ENCODE peak calls at places on chromosomes 5 and 9, in six cellular contexts. S is neural progenitor cell, M is A673, L is psoas muscle, U is upper lobe of left lung, E is neural crest cell. X is an unnamed sample.

GRCh38 chr9:12819436-12820185 is 44.8 kb downstream of the LURAP1L start:
- DNase-seq in U (no peak), M (peak), S (peak), E (no peak), L (no peak), X (peak)

GRCh38 chr5:172178301-172179031 is 9.6 kb downstream of the STK10 start:
- DNase-seq in L (no peak), M (no peak), E (no peak), U (no peak), S (peak), X (no peak)

GRCh38 chr5:41542183-41542582 is 31.8 kb upstream of the PLCXD3 start:
- DNase-seq in L (no peak), M (no peak), E (no peak), S (no peak), U (no peak), X (no peak)

GRCh38 chr5:167296056-167296455 is 995.4 kb upstream of the WWC1 start:
- DNase-seq in M (no peak), U (no peak), E (no peak), S (no peak), L (no peak), X (no peak)

GRCh38 chr9:95091574-95091970 is 225.9 kb downstream of the FANCC start:
- DNase-seq in L (no peak), M (no peak), U (no peak), S (no peak), E (no peak), X (peak)

GRCh38 chr5:149257875-149258705 is 13.6 kb upstream of the AFAP1L1 start:
- DNase-seq in L (no peak), S (no peak), M (no peak), E (no peak), U (no peak), X (peak)

GRCh38 chr9:18250051-18250450 is 223.9 kb upstream of the ADAMTSL1 start:
- DNase-seq in S (no peak), L (no peak), M (no peak), U (no peak), E (no peak), X (no peak)

GRCh38 chr9:4553951-4554381 is 63.7 kb downstream of the SLC1A1 start:
- DNase-seq in L (no peak), E (no peak), S (no peak), M (no peak), U (no peak), X (peak)

GRCh38 chr9:21585756-21586752 is 103.9 kb upstream of the IFNE start:
- DNase-seq in E (no peak), S (no peak), M (no peak), U (no peak), L (no peak), X (no peak)

GRCh38 chr9:27227192-27227591 is 69.8 kb downstream of the EQTN start:
- DNase-seq in S (no peak), L (no peak), U (no peak), E (no peak), M (no peak), X (peak)

GRCh38 chr5:96388186-96388585 is 44.9 kb downstream of the PCSK1 start:
- DNase-seq in U (no peak), M (no peak), L (no peak), E (no peak), S (no peak), X (no peak)

GRCh38 chr9:113516840-113517577 is 53.5 kb downstream of the RGS3 start:
- DNase-seq in M (no peak), S (peak), L (no peak), E (no peak), U (no peak), X (no peak)

GRCh38 chr9:132007371-132007701 is 72.3 kb downstream of the MED27 start:
- DNase-seq in L (no peak), S (no peak), M (no peak), E (no peak), U (no peak), X (no peak)

GRCh38 chr5:116652196-116652729 is 77.6 kb upstream of the SEMA6A start:
- DNase-seq in M (peak), L (peak), U (no peak), S (peak), E (peak), X (no peak)

GRCh38 chr9:95460627-95461164 is 56.1 kb downstream of the PTCH1 start:
- DNase-seq in S (no peak), U (no peak), M (no peak), E (no peak), L (no peak), X (no peak)

GRCh38 chr5:41522193-41522786 is 11.9 kb upstream of the PLCXD3 start:
- DNase-seq in E (no peak), M (peak), S (no peak), L (no peak), U (no peak), X (no peak)

GRCh38 chr5:132525299-132525724 is 18.0 kb downstream of the IL5 start:
- DNase-seq in S (no peak), U (no peak), M (no peak), E (no peak), L (no peak), X (no peak)

GRCh38 chr9:34869390-34869789 is 88.7 kb upstream of the PHF24 start:
- DNase-seq in E (no peak), M (peak), U (no peak), L (no peak), S (peak), X (peak)

GRCh38 chr5:33657804-33658435 is 217.2 kb downstream of the TARS1 start:
- DNase-seq in S (no peak), L (no peak), M (no peak), E (no peak), U (no peak), X (no peak)

GRCh38 chr9:73133921-73134407 is 17.7 kb upstream of the ANXA1 start:
- DNase-seq in L (no peak), U (no peak), E (no peak), M (no peak), S (no peak), X (no peak)

GRCh38 chr5:127296321-127296720 is 5.7 kb downstream of the MEGF10 start:
- DNase-seq in U (no peak), S (no peak), E (no peak), L (no peak), M (peak), X (peak)

GRCh38 chr5:91119941-91120850 is 262.9 kb downstream of the ARRDC3 start:
- DNase-seq in L (no peak), E (no peak), M (no peak), U (no peak), S (peak), X (no peak)

GRCh38 chr5:102718819-102719218 is 36.3 kb upstream of the PAM start:
- DNase-seq in M (no peak), U (no peak), E (no peak), L (no peak), S (no peak), X (peak)

GRCh38 chr9:114913217-114913616 is 17.2 kb downstream of the TNFSF8 start:
- DNase-seq in E (no peak), U (no peak), M (no peak), S (no peak), L (no peak), X (no peak)

GRCh38 chr5:80255752-80256479 is at the start of gene SERINC5:
- DNase-seq in L (peak), S (peak), U (peak), M (peak), E (peak), X (peak)

GRCh38 chr5:79791843-79792242 is 102.2 kb downstream of the CMYA5 start:
- DNase-seq in U (no peak), M (no peak), L (no peak), S (no peak), E (no peak), X (no peak)

GRCh38 chr5:1522601-1523479 is 920 bp downstream of the LPCAT1 start:
- DNase-seq in M (peak), L (peak), E (no peak), U (peak), S (peak), X (no peak)

GRCh38 chr5:36690041-36690941 is 83.9 kb downstream of the SLC1A3 start:
- DNase-seq in L (peak), M (peak), U (peak), S (peak), E (peak), X (peak)

GRCh38 chr9:36632892-36633291 is 60.2 kb downstream of the MELK start:
- DNase-seq in L (no peak), S (peak), M (peak), E (no peak), U (no peak), X (peak)

GRCh38 chr9:133473743-133474142 is 5.2 kb downstream of the SLC2A6 start:
- DNase-seq in S (no peak), M (no peak), U (peak), L (no peak), E (no peak), X (no peak)

GRCh38 chr5:67350185-67350584 is 153.6 kb upstream of the CD180 start:
- DNase-seq in M (no peak), L (no peak), U (no peak), S (no peak), E (no peak), X (no peak)
- TF ChIP-seq CTCF in M (no peak), L (no peak), U (no peak), S (no peak), E (no peak), X (no peak)

DNA sequence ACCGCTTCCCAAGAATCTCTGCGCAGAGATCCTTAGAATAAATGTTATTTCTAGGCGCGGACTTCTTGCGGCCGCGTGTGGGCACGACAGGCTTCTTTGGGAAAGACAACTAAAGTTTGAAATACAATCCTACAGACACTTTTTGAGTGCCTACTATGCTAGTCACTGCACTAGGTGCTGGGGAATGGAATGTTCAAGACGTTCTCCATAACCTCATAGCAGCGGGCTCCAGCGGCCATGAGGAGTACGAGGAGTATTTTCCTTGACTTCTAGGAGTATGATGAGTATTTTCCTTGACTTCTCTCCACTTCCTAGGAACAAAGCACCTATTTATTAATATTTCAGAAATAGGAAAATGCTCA is 636 bp upstream of the PWWP2A start:
- DNase-seq in L (no peak), M (no peak), E (no peak), S (no peak), U (no peak), X (no peak)
- TF ChIP-seq CTCF in L (peak), M (peak), E (peak), S (peak), U (no peak), X (peak)

GRCh38 chr5:15682566-15682965 is 182.6 kb downstream of the FBXL7 start:
- DNase-seq in S (no peak), L (no peak), M (no peak), E (no peak), U (no peak), X (no peak)

GRCh38 chr5:15687401-15687800 is 187.4 kb downstream of the FBXL7 start:
- DNase-seq in L (no peak), S (no peak), E (no peak), M (no peak), U (no peak), X (no peak)

GRCh38 chr5:15682122-15682521 is 182.1 kb downstream of the FBXL7 start:
- DNase-seq in L (no peak), E (no peak), U (no peak), S (no peak), M (no peak), X (no peak)

DNA sequence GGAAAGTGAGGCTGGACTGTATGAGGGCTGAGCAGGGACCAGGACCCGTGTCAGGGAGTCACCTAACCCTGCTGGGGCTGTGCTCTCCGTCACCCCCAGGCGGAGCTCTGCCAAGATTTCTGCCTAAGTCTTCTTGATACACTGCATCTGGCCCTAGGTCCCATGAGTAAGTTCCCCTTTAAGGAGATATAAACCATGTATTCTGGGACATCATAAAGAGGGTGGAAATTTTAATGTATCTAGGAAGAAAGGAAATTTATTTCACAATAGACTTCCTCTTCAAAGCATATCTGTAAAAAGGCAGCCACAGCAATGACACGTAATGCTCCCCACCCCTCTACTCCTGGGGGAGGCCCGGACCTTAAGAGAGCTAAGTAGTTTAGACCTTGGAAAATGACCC is 183.4 kb downstream of the FBXL7 start:
- DNase-seq in L (no peak), M (no peak), U (no peak), E (no peak), S (peak), X (no peak)
- TF ChIP-seq CTCF in L (no peak), M (no peak), U (no peak), E (peak), S (peak), X (no peak)

GRCh38 chr5:118980017-118980416 is 8.3 kb downstream of the DTWD2 start:
- DNase-seq in M (no peak), S (no peak), E (no peak), L (no peak), U (no peak), X (no peak)
- TF ChIP-seq CTCF in M (no peak), S (no peak), E (no peak), L (no peak), U (no peak), X (no peak)